ENCODE peak calls at places on chromosomes 16 and 17, in seven cellular contexts. One of them, this sample, is unnamed.
A peak's percentile ranks its signal among the peaks of the same experiment; 100 is the strongest.

GRCh38 chr16:12354296-12354818 is 377.8 kb downstream of the SNX29 start:
- DNase-seq in ELR: no peak
- DNase-seq in 8988T: no peak
- DNase-seq in GM23248: no peak
- DNase-seq in gastrocnemius medialis: no peak
- DNase-seq in dermis blood vessel endothelial cell: peak; percentile 69
- DNase-seq in astrocyte of the cerebellum: no peak
- DNase-seq in this sample: no peak

GRCh38 chr16:54153240-54153934 is 133.2 kb downstream of the IRX3 start:
- DNase-seq in dermis blood vessel endothelial cell: no peak
- DNase-seq in 8988T: no peak
- DNase-seq in ELR: no peak
- DNase-seq in gastrocnemius medialis: no peak
- DNase-seq in astrocyte of the cerebellum: no peak
- DNase-seq in GM23248: no peak
- DNase-seq in this sample: no peak

GRCh38 chr16:51310159-51310558 is 159.1 kb upstream of the SALL1 start:
- DNase-seq in gastrocnemius medialis: no peak
- DNase-seq in ELR: no peak
- DNase-seq in GM23248: no peak
- DNase-seq in astrocyte of the cerebellum: no peak
- DNase-seq in 8988T: no peak
- DNase-seq in dermis blood vessel endothelial cell: no peak
- DNase-seq in this sample: no peak

GRCh38 chr16:8257561-8257960 is 332.8 kb downstream of the TMEM114 start:
- DNase-seq in ELR: no peak
- DNase-seq in GM23248: no peak
- DNase-seq in astrocyte of the cerebellum: no peak
- DNase-seq in gastrocnemius medialis: no peak
- DNase-seq in 8988T: no peak
- DNase-seq in dermis blood vessel endothelial cell: no peak
- DNase-seq in this sample: no peak

GRCh38 chr17:30555942-30556341 is 78.7 kb downstream of the GOSR1 start:
- DNase-seq in astrocyte of the cerebellum: no peak
- DNase-seq in dermis blood vessel endothelial cell: no peak
- DNase-seq in GM23248: no peak
- DNase-seq in gastrocnemius medialis: no peak
- DNase-seq in 8988T: no peak
- DNase-seq in ELR: no peak
- DNase-seq in this sample: no peak

GRCh38 chr16:10466313-10466712 is 80.5 kb downstream of the ATF7IP2 start:
- DNase-seq in GM23248: no peak
- DNase-seq in astrocyte of the cerebellum: no peak
- DNase-seq in ELR: no peak
- DNase-seq in gastrocnemius medialis: no peak
- DNase-seq in dermis blood vessel endothelial cell: no peak
- DNase-seq in 8988T: no peak
- DNase-seq in this sample: no peak

GRCh38 chr17:17994271-17994670 is 21.6 kb downstream of the DRC3 start:
- DNase-seq in GM23248: peak; percentile 37
- DNase-seq in dermis blood vessel endothelial cell: peak; percentile 50
- DNase-seq in gastrocnemius medialis: no peak
- DNase-seq in astrocyte of the cerebellum: no peak
- DNase-seq in ELR: peak; percentile 62
- DNase-seq in 8988T: peak; percentile 55
- DNase-seq in this sample: no peak

GRCh38 chr17:75517277-75517865 is 1.0 kb downstream of the TSEN54 start:
- DNase-seq in gastrocnemius medialis: no peak
- DNase-seq in astrocyte of the cerebellum: no peak
- DNase-seq in 8988T: no peak
- DNase-seq in dermis blood vessel endothelial cell: no peak
- DNase-seq in GM23248: no peak
- DNase-seq in ELR: peak; percentile 28
- DNase-seq in this sample: no peak

GRCh38 chr16:81500833-81501521 is 56.4 kb downstream of the CMIP start:
- DNase-seq in GM23248: no peak
- DNase-seq in gastrocnemius medialis: no peak
- DNase-seq in ELR: peak; percentile 95
- DNase-seq in dermis blood vessel endothelial cell: peak; percentile 53
- DNase-seq in 8988T: no peak
- DNase-seq in astrocyte of the cerebellum: peak; percentile 76
- DNase-seq in this sample: no peak

GRCh38 chr16:87391324-87391949 is 699 bp upstream of the MAP1LC3B start:
- DNase-seq in GM23248: peak; percentile 65
- DNase-seq in ELR: peak; percentile 55
- DNase-seq in 8988T: no peak
- DNase-seq in astrocyte of the cerebellum: no peak
- DNase-seq in dermis blood vessel endothelial cell: peak; percentile 45
- DNase-seq in gastrocnemius medialis: peak; percentile 57
- DNase-seq in this sample: peak; percentile 67

GRCh38 chr16:49788505-49788904 is 67.4 kb downstream of the ZNF423 start:
- DNase-seq in 8988T: no peak
- DNase-seq in gastrocnemius medialis: no peak
- DNase-seq in GM23248: peak; percentile 14
- DNase-seq in ELR: no peak
- DNase-seq in astrocyte of the cerebellum: no peak
- DNase-seq in dermis blood vessel endothelial cell: no peak
- DNase-seq in this sample: no peak

This sample was measured in heart left ventricle.